ENCODE peak calls at places on chromosome 4, in seven cellular contexts. One of them, this sample, is unnamed.

GRCh38 chr4:74370912-74371311 is 6.0 kb downstream of the EREG start:
- DNase-seq in astrocyte: peak; percentile 25
- DNase-seq in SW 1271: peak; percentile 62
- DNase-seq in posterior cingulate gyrus: no peak
- DNase-seq in coronary artery: no peak
- DNase-seq in AG08395: peak; percentile 46
- DNase-seq in RWPE1: peak; percentile 42
- DNase-seq in this sample: peak; percentile 85

GRCh38 chr4:107838138-107838618 is 13.4 kb downstream of the SGMS2 start:
- DNase-seq in astrocyte: no peak
- DNase-seq in SW 1271: no peak
- DNase-seq in posterior cingulate gyrus: no peak
- DNase-seq in coronary artery: no peak
- DNase-seq in AG08395: peak; percentile 24
- DNase-seq in RWPE1: no peak
- DNase-seq in this sample: peak; percentile 49

GRCh38 chr4:181637186-181638105 is 605.8 kb upstream of the TENM3 start:
- DNase-seq in astrocyte: peak; percentile 47
- DNase-seq in SW 1271: no peak
- DNase-seq in posterior cingulate gyrus: no peak
- DNase-seq in coronary artery: no peak
- DNase-seq in AG08395: peak; percentile 55
- DNase-seq in RWPE1: no peak
- DNase-seq in this sample: peak; percentile 39

GRCh38 chr4:38131371-38132139 is 171.4 kb downstream of the PTTG2 start:
- DNase-seq in astrocyte: peak; percentile 77
- DNase-seq in SW 1271: no peak
- DNase-seq in posterior cingulate gyrus: no peak
- DNase-seq in coronary artery: no peak
- DNase-seq in AG08395: no peak
- DNase-seq in RWPE1: no peak
- DNase-seq in this sample: peak; percentile 60

GRCh38 chr4:70613893-70614572 is 14.5 kb upstream of the ENAM start:
- DNase-seq in astrocyte: no peak
- DNase-seq in SW 1271: no peak
- DNase-seq in posterior cingulate gyrus: no peak
- DNase-seq in coronary artery: no peak
- DNase-seq in AG08395: peak; percentile 4
- DNase-seq in RWPE1: no peak
- DNase-seq in this sample: peak; percentile 20

GRCh38 chr4:100106982-100107381 is 83.3 kb downstream of the DDIT4L start:
- DNase-seq in astrocyte: no peak
- DNase-seq in SW 1271: no peak
- DNase-seq in posterior cingulate gyrus: no peak
- DNase-seq in coronary artery: no peak
- DNase-seq in AG08395: no peak
- DNase-seq in RWPE1: no peak
- DNase-seq in this sample: no peak

GRCh38 chr4:141759796-141760425 is 123.5 kb downstream of the IL15 start:
- DNase-seq in astrocyte: peak; percentile 91
- DNase-seq in SW 1271: no peak
- DNase-seq in posterior cingulate gyrus: no peak
- DNase-seq in coronary artery: no peak
- DNase-seq in AG08395: no peak
- DNase-seq in RWPE1: peak; percentile 22
- DNase-seq in this sample: peak; percentile 6

GRCh38 chr4:11700751-11701226 is 272.1 kb upstream of the HS3ST1 start:
- DNase-seq in astrocyte: peak; percentile 68
- DNase-seq in SW 1271: no peak
- DNase-seq in posterior cingulate gyrus: no peak
- DNase-seq in coronary artery: no peak
- DNase-seq in AG08395: no peak
- DNase-seq in RWPE1: peak; percentile 27
- DNase-seq in this sample: peak; percentile 23

GRCh38 chr4:111064342-111064993 is 441.6 kb upstream of the PITX2 start:
- DNase-seq in astrocyte: peak; percentile 78
- DNase-seq in SW 1271: no peak
- DNase-seq in posterior cingulate gyrus: no peak
- DNase-seq in coronary artery: no peak
- DNase-seq in AG08395: peak; percentile 91
- DNase-seq in RWPE1: no peak
- DNase-seq in this sample: peak; percentile 8